ENCODE peak calls at places on chromosomes 12 and 14, in seven cellular contexts. W, K, I, P, D, S and V are unnamed samples.

GRCh38 chr14:52023518-52023917 is 34.2 kb downstream of the RTRAF start:
- DNase-seq in S (no peak), D (peak), I (peak), W (peak), P (no peak), K (no peak), V (peak)

GRCh38 chr14:68979722-68980552 is 835 bp upstream of the ACTN1 start:
- DNase-seq in K (no peak), P (peak), S (no peak), W (peak), I (no peak), D (no peak), V (no peak)

GRCh38 chr12:132908145-132909029 is 21.0 kb upstream of the CHFR start:
- DNase-seq in S (no peak), I (peak), P (no peak), K (peak), D (peak), W (peak), V (peak)

GRCh38 chr12:121781751-121782615 is 11.5 kb downstream of the RHOF start:
- DNase-seq in K (no peak), I (no peak), S (no peak), D (peak), W (no peak), P (no peak), V (no peak)

GRCh38 chr12:65121049-65121955 is at the start of gene WIF1:
- DNase-seq in I (no peak), W (peak), P (no peak), S (no peak), D (no peak), K (peak), V (no peak)

GRCh38 chr12:28066879-28067278 is 94.3 kb upstream of the PTHLH start:
- DNase-seq in D (no peak), W (no peak), K (no peak), P (no peak), S (no peak), I (no peak), V (no peak)

GRCh38 chr12:32918890-32919791 is 22.6 kb upstream of the PKP2 start:
- DNase-seq in I (no peak), W (peak), K (no peak), S (peak), P (no peak), D (peak), V (no peak)

GRCh38 chr14:101184562-101184961 is 281.0 kb upstream of the RTL1 start:
- DNase-seq in S (no peak), W (no peak), D (no peak), P (no peak), I (no peak), K (no peak), V (no peak)

GRCh38 chr12:122840580-122841513 is 5.6 kb downstream of the HIP1R start:
- DNase-seq in I (no peak), K (no peak), P (no peak), W (no peak), D (no peak), S (no peak), V (no peak)

GRCh38 chr14:30610719-30611388 is 11.3 kb upstream of the SCFD1 start:
- DNase-seq in S (no peak), I (no peak), K (peak), D (peak), P (peak), W (peak), V (peak)

GRCh38 chr14:105475916-105476845 is 1.6 kb downstream of the CRIP2 start:
- DNase-seq in K (no peak), W (peak), S (no peak), P (no peak), D (no peak), I (no peak), V (no peak)

GRCh38 chr12:74401966-74402365 is 135.7 kb upstream of the ATXN7L3B start:
- DNase-seq in P (peak), D (no peak), W (no peak), I (no peak), K (no peak), S (no peak), V (no peak)

GRCh38 chr12:6961278-6961694 is 9.2 kb downstream of the PHB2 start:
- DNase-seq in I (no peak), D (peak), K (peak), W (no peak), P (no peak), S (peak), V (no peak)

GRCh38 chr12:58253663-58254062 is 312.3 kb downstream of the ATP23 start:
- DNase-seq in D (no peak), S (no peak), P (no peak), W (peak), K (no peak), I (no peak), V (no peak)

GRCh38 chr12:42568952-42569916 is 20.3 kb downstream of the PRICKLE1 start:
- DNase-seq in I (peak), D (peak), W (peak), K (no peak), P (no peak), S (peak), V (no peak)

GRCh38 chr12:122437656-122438121 is 15.2 kb upstream of the CLIP1 start:
- DNase-seq in K (peak), D (peak), W (no peak), P (no peak), S (no peak), I (no peak), V (no peak)

GRCh38 chr14:103143535-103143934 is 20.3 kb downstream of the TNFAIP2 start:
- DNase-seq in I (no peak), D (peak), P (no peak), S (no peak), W (no peak), K (no peak), V (no peak)

GRCh38 chr12:56087220-56087619 is 7.3 kb downstream of the ERBB3 start:
- DNase-seq in P (no peak), W (no peak), D (no peak), I (no peak), K (peak), S (no peak), V (no peak)

GRCh38 chr12:52189376-52190174 is 2.2 kb downstream of the KRT80 start:
- DNase-seq in K (no peak), S (no peak), D (peak), I (no peak), P (no peak), W (no peak), V (no peak)

GRCh38 chr12:570949-571794 is 92.1 kb downstream of the NINJ2 start:
- DNase-seq in I (no peak), S (no peak), P (peak), W (peak), K (peak), D (peak), V (peak)

GRCh38 chr12:34605955-34606748 is 583.9 kb downstream of the ALG10 start:
- DNase-seq in D (no peak), P (no peak), K (no peak), I (no peak), W (no peak), S (no peak), V (no peak)

GRCh38 chr14:95037273-95037672 is 120.1 kb downstream of the DICER1 start:
- DNase-seq in K (no peak), D (no peak), I (no peak), S (no peak), P (no peak), W (no peak), V (no peak)

GRCh38 chr12:69024907-69025306 is 91.9 kb upstream of the CPM start:
- DNase-seq in K (no peak), I (no peak), D (peak), W (no peak), P (no peak), S (no peak), V (no peak)

GRCh38 chr14:102544034-102544744 is 34.6 kb upstream of the ANKRD9 start:
- DNase-seq in W (no peak), S (no peak), I (no peak), K (no peak), P (no peak), D (no peak), V (no peak)

GRCh38 chr12:120225852-120226640 is 25.1 kb upstream of the RPLP0 start:
- DNase-seq in P (no peak), D (no peak), S (peak), K (peak), W (no peak), I (no peak), V (no peak)
- H3K4me3 ChIP-seq in P (no peak), D (no peak), S (peak), K (peak), W (no peak), I (no peak), V (no peak)

DNA sequence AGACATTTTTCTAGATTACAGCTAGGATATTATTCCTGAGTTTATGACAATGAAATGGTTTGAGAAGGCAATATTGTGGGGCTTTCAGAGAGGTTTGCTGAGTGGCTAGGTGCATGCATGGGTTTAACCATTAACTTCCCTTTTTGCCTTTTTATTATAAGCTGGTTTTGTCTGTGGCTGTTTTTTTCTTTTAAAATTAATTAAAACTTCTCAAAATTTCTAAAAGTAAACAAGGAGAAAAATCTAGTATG is 104.0 kb upstream of the BCAT1 start:
- DNase-seq in I (no peak), W (no peak), P (no peak), S (no peak), K (no peak), D (no peak), V (no peak)
- H3K4me3 ChIP-seq in I (no peak), W (no peak), P (no peak), S (peak), K (no peak), D (no peak), V (no peak)

GRCh38 chr14:61101803-61102548 is 120.9 kb downstream of the SLC38A6 start:
- DNase-seq in P (no peak), I (no peak), D (peak), W (peak), S (no peak), K (no peak), V (no peak)

GRCh38 chr14:61102549-61103466 is 121.8 kb downstream of the SLC38A6 start:
- DNase-seq in S (no peak), I (no peak), K (no peak), W (no peak), P (no peak), D (no peak), V (no peak)

GRCh38 chr14:61106627-61107147 is 125.6 kb downstream of the SLC38A6 start:
- DNase-seq in P (no peak), I (no peak), K (no peak), W (no peak), D (no peak), S (no peak), V (no peak)

GRCh38 chr14:61103541-61104339 is 122.7 kb downstream of the SLC38A6 start:
- DNase-seq in I (peak), S (no peak), K (peak), P (peak), W (peak), D (peak), V (peak)

GRCh38 chr14:61104358-61104757 is 123.3 kb downstream of the SLC38A6 start:
- DNase-seq in I (no peak), D (no peak), S (no peak), P (no peak), K (no peak), W (no peak), V (no peak)
- H3K4me3 ChIP-seq in I (no peak), D (no peak), S (no peak), P (no peak), K (no peak), W (no peak), V (no peak)

GRCh38 chr12:89949457-89950195 is 241.0 kb upstream of the ATP2B1 start:
- DNase-seq in K (no peak), P (peak), I (peak), W (peak), S (no peak), D (peak), V (peak)
- H3K4me3 ChIP-seq in K (no peak), P (peak), I (no peak), W (no peak), S (no peak), D (no peak), V (no peak)

GRCh38 chr12:114670257-114670955 is 13.6 kb downstream of the TBX3 start:
- DNase-seq in K (no peak), D (peak), I (no peak), W (peak), S (no peak), P (no peak), V (no peak)

GRCh38 chr12:114669501-114670256 is 14.3 kb downstream of the TBX3 start:
- DNase-seq in P (no peak), I (no peak), K (no peak), S (no peak), D (peak), W (no peak), V (no peak)

GRCh38 chr12:114667669-114668150 is 16.3 kb downstream of the TBX3 start:
- DNase-seq in K (no peak), D (no peak), P (no peak), W (no peak), S (no peak), I (no peak), V (no peak)

GRCh38 chr12:114668151-114668891 is 15.7 kb downstream of the TBX3 start:
- DNase-seq in S (peak), I (no peak), K (peak), D (peak), W (peak), P (peak), V (no peak)

DNA sequence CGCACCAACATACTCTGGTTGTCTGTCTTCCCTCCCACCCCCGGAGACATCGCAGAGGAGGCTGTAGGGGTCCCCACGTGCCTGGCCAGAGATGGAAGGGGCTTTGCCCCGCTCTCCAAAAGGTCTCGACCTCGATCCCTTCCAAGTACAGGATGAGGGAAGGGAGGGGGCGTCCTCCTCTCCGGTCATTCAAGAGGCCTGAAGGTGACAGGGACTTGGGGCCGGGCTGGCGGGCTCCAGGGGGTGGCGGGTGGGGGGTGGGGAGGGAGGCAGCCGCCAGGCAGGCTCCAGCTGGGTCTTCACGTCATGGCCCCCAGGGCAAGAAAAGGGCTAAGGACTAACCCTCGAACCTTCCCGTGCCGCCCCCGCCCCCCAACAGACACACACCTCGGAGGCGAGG is 15.1 kb downstream of the TBX3 start:
- DNase-seq in I (no peak), S (no peak), P (no peak), K (no peak), W (no peak), D (no peak), V (no peak)
- H3K4me3 ChIP-seq in I (peak), S (no peak), P (peak), K (no peak), W (no peak), D (peak), V (peak)

DNA sequence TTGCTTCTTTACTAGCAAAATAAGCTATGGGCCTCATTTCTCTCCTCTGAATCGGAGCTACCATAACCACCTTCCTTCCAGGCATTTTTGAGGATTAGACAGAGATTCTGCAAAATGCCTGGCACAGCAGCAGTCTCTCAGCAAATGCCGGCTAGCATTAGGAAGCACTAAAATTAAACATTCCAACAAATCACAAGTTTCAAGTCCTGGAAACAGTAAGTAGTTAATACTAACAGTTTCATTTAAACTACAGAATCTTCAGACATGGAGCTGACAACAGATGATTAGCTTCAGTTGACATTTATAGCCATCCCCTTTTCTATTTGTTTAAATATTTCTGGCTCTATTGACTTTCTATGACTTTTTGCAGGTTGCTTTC is 73.8 kb downstream of the PPM1H start:
- DNase-seq in K (no peak), D (no peak), W (no peak), P (no peak), I (no peak), S (no peak), V (no peak)
- H3K4me3 ChIP-seq in K (no peak), D (no peak), W (no peak), P (no peak), I (no peak), S (no peak), V (no peak)

GRCh38 chr14:81509838-81510452 is 23.7 kb downstream of the SEL1L start:
- DNase-seq in I (no peak), W (no peak), S (no peak), P (no peak), K (no peak), D (peak), V (peak)
- H3K4me3 ChIP-seq in I (no peak), W (no peak), S (no peak), P (no peak), K (no peak), D (peak), V (no peak)

GRCh38 chr12:50536831-50537537 is 32.2 kb downstream of the DIP2B start:
- DNase-seq in S (no peak), W (no peak), D (no peak), K (no peak), I (no peak), P (no peak), V (no peak)
- H3K4me3 ChIP-seq in S (no peak), W (no peak), D (no peak), K (no peak), I (no peak), P (no peak), V (no peak)

GRCh38 chr14:23351681-23352505 is 794 bp downstream of the SLC22A17 start:
- DNase-seq in S (no peak), I (no peak), W (no peak), D (peak), K (no peak), P (no peak), V (no peak)
- H3K4me3 ChIP-seq in S (no peak), I (peak), W (no peak), D (peak), K (peak), P (peak), V (peak)

GRCh38 chr14:99943620-99944019 is 121.6 kb upstream of the EVL start:
- DNase-seq in P (no peak), K (no peak), D (no peak), S (no peak), I (no peak), W (no peak), V (no peak)

GRCh38 chr14:99944241-99944651 is 121.0 kb upstream of the EVL start:
- DNase-seq in S (no peak), I (no peak), K (no peak), W (no peak), D (no peak), P (no peak), V (no peak)

GRCh38 chr14:99946652-99947489 is 118.4 kb upstream of the EVL start:
- DNase-seq in K (no peak), W (peak), S (peak), I (no peak), P (peak), D (no peak), V (no peak)

GRCh38 chr14:99947695-99948094 is 117.5 kb upstream of the EVL start:
- DNase-seq in S (no peak), D (peak), I (no peak), K (no peak), P (no peak), W (no peak), V (no peak)

GRCh38 chr14:99945732-99946651 is 119.2 kb upstream of the EVL start:
- DNase-seq in W (no peak), D (no peak), S (peak), P (no peak), I (no peak), K (no peak), V (no peak)
- H3K4me3 ChIP-seq in W (no peak), D (no peak), S (peak), P (no peak), I (no peak), K (no peak), V (no peak)